ENCODE peak calls at places on chromosomes 4 and X, in five cellular contexts. W is mesenchymal stem cell, U is ascending aorta, A is GM23248, S is fibroblast of lung. I is an unnamed sample.

GRCh38 chrX:110280954-110281353 is 36.9 kb downstream of the AMMECR1 start:
- DNase-seq in U (no peak), S (peak; percentile 65), A (peak; percentile 67), W (no peak), I (peak; percentile 71)

GRCh38 chr4:85952982-85953650 is 406.7 kb downstream of the MAPK10 start:
- DNase-seq in A (no peak), U (no peak), S (no peak), W (no peak), I (peak; percentile 13)

GRCh38 chr4:38716271-38716670 is 52.3 kb downstream of the KLF3 start:
- DNase-seq in A (no peak), U (no peak), W (no peak), S (no peak), I (no peak)

GRCh38 chr4:144818136-144818535 is 172.2 kb downstream of the HHIP start:
- DNase-seq in U (no peak), S (no peak), A (no peak), W (no peak), I (no peak)

GRCh38 chr4:54209617-54210016 is 19.5 kb upstream of the PDGFRA start:
- DNase-seq in U (no peak), W (no peak), A (no peak), S (no peak), I (no peak)

GRCh38 chr4:36269533-36269932 is 11.9 kb upstream of the DTHD1 start:
- DNase-seq in U (no peak), W (no peak), A (no peak), S (no peak), I (no peak)

GRCh38 chrX:79564362-79564761 is 197.2 kb upstream of the ITM2A start:
- DNase-seq in W (no peak), S (no peak), A (no peak), U (no peak), I (no peak)

GRCh38 chr4:143184217-143184502 is 557 bp upstream of the USP38 start:
- DNase-seq in U (no peak), W (no peak), S (no peak), A (no peak), I (no peak)

GRCh38 chrX:112223391-112223790 is 140.8 kb upstream of the TRPC5 start:
- DNase-seq in A (no peak), S (no peak), W (no peak), U (no peak), I (no peak)

GRCh38 chr4:97496298-97496873 is 646.9 kb downstream of the STPG2 start:
- DNase-seq in U (no peak), A (no peak), W (no peak), S (peak; percentile 34), I (no peak)

GRCh38 chr4:70688795-70689231 is 481 bp downstream of the UTP3 start:
- DNase-seq in S (peak; percentile 20), U (no peak), A (peak; percentile 54), W (no peak), I (peak; percentile 54)

GRCh38 chr4:5750052-5750950 is 39.3 kb downstream of the EVC start:
- DNase-seq in S (peak; percentile 84), A (peak; percentile 81), U (no peak), W (peak; percentile 54), I (peak; percentile 67)

GRCh38 chrX:140866446-140866845 is 135.9 kb upstream of the SPANXB1 start:
- DNase-seq in A (peak; percentile 0), U (no peak), W (no peak), S (no peak), I (no peak)

GRCh38 chr4:39346856-39347519 is 19.2 kb downstream of the RFC1 start:
- DNase-seq in S (no peak), U (no peak), A (no peak), W (no peak), I (no peak)

GRCh38 chr4:2805712-2806391 is 13.0 kb downstream of the SH3BP2 start:
- DNase-seq in W (no peak), U (no peak), A (no peak), S (no peak), I (no peak)

DNA sequence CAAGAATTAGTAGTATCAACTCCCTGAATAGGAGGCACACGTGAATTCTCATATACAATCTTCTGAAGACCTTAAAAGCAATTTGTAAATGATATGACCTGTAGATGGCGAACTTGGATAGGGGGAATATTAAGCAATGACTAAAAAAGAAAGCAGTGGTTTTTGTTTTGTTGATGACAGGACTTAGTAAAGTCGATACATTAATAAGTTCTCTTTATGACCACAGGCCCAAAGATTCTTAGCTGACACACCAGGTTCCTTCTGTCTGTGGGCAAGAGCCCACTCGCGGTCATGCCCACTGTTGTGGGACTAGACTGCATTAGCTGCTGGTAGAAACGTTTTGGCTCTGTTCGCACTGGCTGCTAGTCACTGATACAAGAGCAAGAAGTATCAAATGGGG is 30.8 kb downstream of the ALPK1 start:
- DNase-seq in W (peak; percentile 65), U (no peak), A (peak; percentile 70), S (peak; percentile 35), I (peak; percentile 81)
- H3K27me3 ChIP-seq in W (no peaks in the 10 kb centered on the region), U (no peaks in the 10 kb centered on the region), A (no peaks in the 10 kb centered on the region), S (no peaks in the 10 kb centered on the region), I (no peaks in the 10 kb centered on the region)

GRCh38 chrX:72271091-72271490 is 6.0 kb downstream of the RPS4X start:
- DNase-seq in A (peak; percentile 37), W (no peak), U (no peak), S (no peak), I (no peak)

GRCh38 chrX:72273718-72274117 is 3.3 kb downstream of the RPS4X start:
- DNase-seq in S (no peak), W (no peak), A (no peak), U (no peak), I (no peak)

GRCh38 chrX:72274526-72274925 is 2.5 kb downstream of the RPS4X start:
- DNase-seq in W (no peak), U (no peak), S (peak; percentile 56), A (no peak), I (no peak)

GRCh38 chrX:72271812-72272211 is 5.2 kb downstream of the RPS4X start:
- DNase-seq in A (no peak), U (no peak), W (no peak), S (no peak), I (no peak)

DNA sequence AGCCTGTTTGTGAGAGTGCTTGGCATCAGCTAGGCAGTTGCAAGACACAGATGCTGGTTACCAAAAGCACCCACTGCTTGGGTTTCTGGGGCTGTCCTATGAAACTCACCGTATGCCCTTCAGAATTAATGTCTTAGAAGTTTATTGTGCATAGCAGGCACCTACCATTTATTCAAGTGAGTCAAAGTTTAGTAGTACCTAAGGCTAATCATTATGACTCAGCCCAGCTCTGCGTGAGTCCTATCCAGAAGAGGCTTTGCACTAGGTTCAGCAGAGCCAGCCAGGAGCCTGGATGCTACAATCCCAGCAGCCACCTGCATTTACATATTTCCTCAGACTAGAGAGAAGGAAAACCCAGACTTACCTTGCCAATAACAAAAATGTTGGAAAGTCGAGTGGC is 4.2 kb downstream of the RPS4X start:
- DNase-seq in S (peak; percentile 74), U (no peak), W (peak; percentile 30), A (peak; percentile 75), I (no peak)
- H3K4me1 ChIP-seq in S (peaks cover 15% of the 10 kb centered on the region), U (peaks cover 3% of the 10 kb centered on the region), W (peaks cover 11% of the 10 kb centered on the region), A (peaks cover 53% of the 10 kb centered on the region), I (peaks cover 72% of the 10 kb centered on the region)

GRCh38 chrX:71873459-71873833 is 37.2 kb upstream of the NHSL2 start:
- DNase-seq in U (no peak), S (no peak), A (no peak), W (no peak), I (no peak)
- H3K27me3 ChIP-seq in U (no peaks in the 10 kb centered on the region), S (no peaks in the 10 kb centered on the region), A (no peaks in the 10 kb centered on the region), W (peaks cover 6% of the 10 kb centered on the region), I (peaks cover 14% of the 10 kb centered on the region)

DNA sequence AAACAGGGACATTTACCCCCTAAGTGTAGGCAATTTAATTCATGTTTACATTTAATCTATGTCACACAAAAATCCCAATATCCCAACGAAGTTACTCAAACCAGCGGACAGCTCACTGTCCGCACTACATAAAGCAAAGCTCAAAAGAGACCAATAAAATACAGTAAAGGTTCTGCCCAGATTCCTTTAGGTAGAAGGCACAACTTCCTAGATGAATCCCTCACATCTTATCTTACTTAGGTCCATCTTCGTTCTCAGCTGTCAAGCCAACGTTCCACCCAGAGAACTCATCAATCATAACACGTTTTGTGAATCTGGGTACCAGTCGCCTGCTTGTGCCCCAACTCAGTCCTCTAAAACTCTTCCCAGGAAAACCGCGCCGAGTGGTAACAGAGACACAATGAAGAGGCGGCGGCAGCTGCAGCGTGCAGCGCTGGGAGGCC is 1.7 kb downstream of the HNRNPDL start:
- DNase-seq in S (no peak), W (no peak), A (no peak), U (no peak), I (no peak)
- H3K4me1 ChIP-seq in S (peaks cover 14% of the 10 kb centered on the region), W (peaks cover 8% of the 10 kb centered on the region), A (peaks cover 35% of the 10 kb centered on the region), U (peaks cover 25% of the 10 kb centered on the region), I (peaks cover 38% of the 10 kb centered on the region)

GRCh38 chr4:154616287-154616686 is 3.8 kb upstream of the FGG start:
- DNase-seq in U (no peak), S (no peak), A (no peak), W (no peak), I (no peak)
- H3K27me3 ChIP-seq in U (no peaks in the 10 kb centered on the region), S (no peaks in the 10 kb centered on the region), A (peaks cover 24% of the 10 kb centered on the region), W (no peaks in the 10 kb centered on the region), I (no peaks in the 10 kb centered on the region)

GRCh38 chr4:184804621-184805020 is 21.1 kb downstream of the ACSL1 start:
- DNase-seq in W (no peak), U (no peak), A (no peak), S (no peak), I (no peak)

GRCh38 chr4:184806246-184806550 is 19.6 kb downstream of the ACSL1 start:
- DNase-seq in S (no peak), W (no peak), U (no peak), A (no peak), I (no peak)

GRCh38 chr4:184807261-184807660 is 18.5 kb downstream of the ACSL1 start:
- DNase-seq in U (no peak), S (peak; percentile 22), A (no peak), W (no peak), I (no peak)

GRCh38 chr4:184806711-184807110 is 19.1 kb downstream of the ACSL1 start:
- DNase-seq in U (no peak), A (no peak), W (no peak), S (no peak), I (no peak)

GRCh38 chr4:184805462-184806245 is 20.1 kb downstream of the ACSL1 start:
- DNase-seq in A (no peak), W (no peak), U (no peak), S (no peak), I (no peak)
- H3K4me1 ChIP-seq in A (peaks cover 24% of the 10 kb centered on the region), W (peaks cover 15% of the 10 kb centered on the region), U (peaks cover 12% of the 10 kb centered on the region), S (no peaks in the 10 kb centered on the region), I (peaks cover 75% of the 10 kb centered on the region)

GRCh38 chr4:156929706-156930105 is 41.9 kb downstream of the PDGFC start:
- DNase-seq in S (no peak), U (no peak), A (no peak), W (no peak), I (no peak)
- H3K27me3 ChIP-seq in S (no peaks in the 10 kb centered on the region), U (no peaks in the 10 kb centered on the region), A (no peaks in the 10 kb centered on the region), W (no peaks in the 10 kb centered on the region), I (no peaks in the 10 kb centered on the region)

GRCh38 chr4:110631582-110632505 is 9.0 kb upstream of the PITX2 start:
- DNase-seq in S (peak; percentile 70), U (no peak), A (peak; percentile 28), W (peak; percentile 90), I (peak; percentile 94)
- H3K4me1 ChIP-seq in S (peaks cover 4% of the 10 kb centered on the region), U (peaks cover 12% of the 10 kb centered on the region), A (peaks cover 4% of the 10 kb centered on the region), W (peaks cover 34% of the 10 kb centered on the region), I (peaks cover 6% of the 10 kb centered on the region)

I was measured in adipocyte.